ENCODE peak calls at places on chromosomes 6 and 20, in seven cellular contexts. R is pancreas; F is cardiac muscle cell; W is stimulated activated CD4-positive, alpha-beta T cell treated with anti-CD3 and anti-CD28 coated beads, Interleukin-2, amount 100 ng/mL, for 48 hours; U is lower leg skin; Z is H9; E is fibroblast of lung. L is an unnamed sample.

GRCh38 chr20:3751664-3752385 is 15.7 kb downstream of the ADISSP start:
- DNase-seq in R (peak), F (no peak), W (peak), U (no peak), Z (peak), E (no peak), L (peak)

GRCh38 chr6:134848076-134848475 is 101.8 kb downstream of the ALDH8A1 start:
- DNase-seq in R (no peak), F (no peak), W (no peak), U (no peak), Z (no peak), E (no peak), L (no peak)

GRCh38 chr20:63829943-63830820 is 882 bp downstream of the ZBTB46 start:
- DNase-seq in R (no peak), F (no peak), W (no peak), U (no peak), Z (no peak), E (peak), L (no peak)

GRCh38 chr6:14316911-14317535 is 199.5 kb downstream of the CD83 start:
- DNase-seq in R (peak), F (no peak), W (no peak), U (no peak), Z (no peak), E (peak), L (peak)

GRCh38 chr6:41488392-41489129 is 57.6 kb upstream of the FOXP4 start:
- DNase-seq in R (no peak), F (peak), W (no peak), U (no peak), Z (peak), E (peak), L (peak)

GRCh38 chr6:128336436-128337095 is 183.8 kb downstream of the PTPRK start:
- DNase-seq in R (no peak), F (no peak), W (no peak), U (no peak), Z (no peak), E (no peak), L (no peak)

GRCh38 chr20:52684176-52684575 is 288.0 kb upstream of the TSHZ2 start:
- DNase-seq in R (no peak), F (no peak), W (no peak), U (no peak), Z (no peak), E (no peak), L (no peak)

GRCh38 chr20:16713056-16713455 is 16.8 kb upstream of the SNRPB2 start:
- DNase-seq in R (no peak), F (no peak), W (no peak), U (no peak), Z (no peak), E (no peak), L (no peak)

GRCh38 chr6:139338845-139339244 is 35.6 kb downstream of the CITED2 start:
- DNase-seq in R (no peak), F (peak), W (no peak), U (no peak), Z (no peak), E (peak), L (no peak)

GRCh38 chr20:52994184-52994970 is 22.2 kb downstream of the TSHZ2 start:
- DNase-seq in R (no peak), F (no peak), W (no peak), U (no peak), Z (no peak), E (no peak), L (no peak)